ENCODE peak calls at places on chromosome 2, in five cellular contexts. One of them, this sample, is unnamed.
A peak's percentile ranks its signal among the peaks of the same experiment; 100 is the strongest.

GRCh38 chr2:12430036-12430795 is 286.5 kb upstream of the TRIB2 start:
- DNase-seq in PC-3: peak; percentile 74
- DNase-seq in CD4-positive, CD25-positive, alpha-beta regulatory T cell: no peak
- DNase-seq in BJ: no peak
- DNase-seq in MM.1S: no peak
- DNase-seq in this sample: no peak

GRCh38 chr2:174013310-174013751 is 48.2 kb upstream of the SP3 start:
- DNase-seq in PC-3: no peak
- DNase-seq in CD4-positive, CD25-positive, alpha-beta regulatory T cell: no peak
- DNase-seq in BJ: no peak
- DNase-seq in MM.1S: no peak
- DNase-seq in this sample: peak; percentile 87

GRCh38 chr2:84832772-84833461 is 48.0 kb downstream of the TRABD2A start:
- DNase-seq in PC-3: no peak
- DNase-seq in CD4-positive, CD25-positive, alpha-beta regulatory T cell: peak; percentile 61
- DNase-seq in BJ: no peak
- DNase-seq in MM.1S: no peak
- DNase-seq in this sample: no peak

GRCh38 chr2:236574000-236574399 is 4.4 kb downstream of the ACKR3 start:
- DNase-seq in PC-3: no peak
- DNase-seq in CD4-positive, CD25-positive, alpha-beta regulatory T cell: no peak
- DNase-seq in BJ: no peak
- DNase-seq in MM.1S: no peak
- DNase-seq in this sample: peak; percentile 50

GRCh38 chr2:178891265-178891958 is 84.2 kb upstream of the TTN start:
- DNase-seq in PC-3: peak; percentile 90
- DNase-seq in CD4-positive, CD25-positive, alpha-beta regulatory T cell: peak; percentile 82
- DNase-seq in BJ: no peak
- DNase-seq in MM.1S: peak; percentile 84
- DNase-seq in this sample: no peak

GRCh38 chr2:220941683-220942082 is 630.4 kb downstream of the EPHA4 start:
- DNase-seq in PC-3: no peak
- DNase-seq in CD4-positive, CD25-positive, alpha-beta regulatory T cell: no peak
- DNase-seq in BJ: no peak
- DNase-seq in MM.1S: no peak
- DNase-seq in this sample: no peak

GRCh38 chr2:167336213-167336612 is 447.9 kb downstream of the XIRP2 start:
- DNase-seq in PC-3: no peak
- DNase-seq in CD4-positive, CD25-positive, alpha-beta regulatory T cell: no peak
- DNase-seq in BJ: no peak
- DNase-seq in MM.1S: no peak
- DNase-seq in this sample: no peak

GRCh38 chr2:37679072-37679695 is 7.7 kb upstream of the CDC42EP3 start:
- DNase-seq in PC-3: peak; percentile 39
- DNase-seq in CD4-positive, CD25-positive, alpha-beta regulatory T cell: no peak
- DNase-seq in BJ: no peak
- DNase-seq in MM.1S: peak; percentile 75
- DNase-seq in this sample: no peak

GRCh38 chr2:120014231-120014990 is 1.5 kb downstream of the EPB41L5 start:
- DNase-seq in PC-3: no peak
- DNase-seq in CD4-positive, CD25-positive, alpha-beta regulatory T cell: no peak
- DNase-seq in BJ: no peak
- DNase-seq in MM.1S: no peak
- DNase-seq in this sample: no peak

GRCh38 chr2:234630676-234631350 is 133.9 kb upstream of the ARL4C start:
- DNase-seq in PC-3: no peak
- DNase-seq in CD4-positive, CD25-positive, alpha-beta regulatory T cell: no peak
- DNase-seq in BJ: no peak
- DNase-seq in MM.1S: no peak
- DNase-seq in this sample: no peak

GRCh38 chr2:119760876-119761275 is 1.2 kb downstream of the PTPN4 start:
- DNase-seq in PC-3: peak; percentile 42
- DNase-seq in CD4-positive, CD25-positive, alpha-beta regulatory T cell: peak; percentile 23
- DNase-seq in BJ: no peak
- DNase-seq in MM.1S: peak; percentile 51
- DNase-seq in this sample: no peak

GRCh38 chr2:156320491-156320896 is 12.0 kb downstream of the NR4A2 start:
- DNase-seq in PC-3: no peak
- DNase-seq in CD4-positive, CD25-positive, alpha-beta regulatory T cell: no peak
- DNase-seq in BJ: no peak
- DNase-seq in MM.1S: no peak
- DNase-seq in this sample: peak; percentile 67

GRCh38 chr2:54629914-54630609 is 93.4 kb upstream of the EML6 start:
- DNase-seq in PC-3: peak; percentile 29
- DNase-seq in CD4-positive, CD25-positive, alpha-beta regulatory T cell: no peak
- DNase-seq in BJ: no peak
- DNase-seq in MM.1S: no peak
- DNase-seq in this sample: no peak

DNA sequence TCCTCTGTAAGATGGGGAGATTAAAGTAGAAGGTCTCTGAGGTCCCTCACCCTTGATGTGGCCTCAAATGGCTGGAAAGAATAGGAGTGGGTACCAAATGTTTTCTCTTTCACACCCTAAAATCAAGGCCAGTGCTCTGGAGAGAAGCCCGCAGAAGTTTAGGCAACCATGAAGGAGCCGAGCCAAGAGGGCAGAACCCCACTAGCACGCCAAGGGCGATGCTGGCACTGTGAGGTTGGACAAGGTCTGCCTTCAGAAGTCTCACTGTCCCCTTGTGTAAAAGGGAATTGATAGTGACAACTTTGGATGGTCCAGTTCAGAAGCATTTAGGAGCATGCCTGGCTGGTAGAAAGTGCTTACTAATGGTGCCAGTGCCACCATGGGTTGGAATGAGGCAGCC is 16.3 kb upstream of the OTOF start:
- DNase-seq in PC-3: no peak
- DNase-seq in CD4-positive, CD25-positive, alpha-beta regulatory T cell: no peak
- DNase-seq in BJ: no peak
- DNase-seq in MM.1S: no peak
- DNase-seq in this sample: no peak
- H3K27me3 ChIP-seq in PC-3: peaks cover 28% of the 10 kb centered on the region
- H3K27me3 ChIP-seq in CD4-positive, CD25-positive, alpha-beta regulatory T cell: no peaks in the 10 kb centered on the region
- H3K27me3 ChIP-seq in BJ: peaks cover 10% of the 10 kb centered on the region
- H3K27me3 ChIP-seq in MM.1S: peaks cover 35% of the 10 kb centered on the region
- H3K27me3 ChIP-seq in this sample: no peaks in the 10 kb centered on the region

GRCh38 chr2:28796620-28797019 is 14.0 kb upstream of the SPDYA start:
- DNase-seq in PC-3: no peak
- DNase-seq in CD4-positive, CD25-positive, alpha-beta regulatory T cell: no peak
- DNase-seq in BJ: no peak
- DNase-seq in MM.1S: no peak
- DNase-seq in this sample: no peak

GRCh38 chr2:28802975-28803429 is 7.6 kb upstream of the SPDYA start:
- DNase-seq in PC-3: peak; percentile 25
- DNase-seq in CD4-positive, CD25-positive, alpha-beta regulatory T cell: no peak
- DNase-seq in BJ: no peak
- DNase-seq in MM.1S: no peak
- DNase-seq in this sample: no peak

DNA sequence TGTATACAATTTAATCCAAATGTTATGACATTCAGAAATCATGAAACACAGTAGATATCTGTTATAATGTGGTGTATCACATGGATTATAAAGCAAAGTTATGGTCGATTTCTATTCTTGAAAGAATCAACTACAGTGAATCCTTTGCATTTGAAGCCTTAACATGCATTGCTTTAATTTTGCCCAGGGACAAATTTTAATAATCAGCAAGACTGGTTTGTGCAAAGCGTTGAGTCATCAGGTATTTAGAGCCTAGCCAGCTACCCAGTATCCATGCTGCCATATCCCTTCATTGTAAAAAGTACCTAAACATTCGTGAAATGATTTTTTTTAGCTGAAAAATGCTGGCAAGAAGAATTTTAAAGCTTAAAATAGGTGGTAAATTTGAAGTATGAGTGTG is 8.9 kb upstream of the SPDYA start:
- DNase-seq in PC-3: peak; percentile 56
- DNase-seq in CD4-positive, CD25-positive, alpha-beta regulatory T cell: no peak
- DNase-seq in BJ: no peak
- DNase-seq in MM.1S: no peak
- DNase-seq in this sample: no peak
- H3K36me3 ChIP-seq in PC-3: peaks cover 57% of the 10 kb centered on the region
- H3K36me3 ChIP-seq in CD4-positive, CD25-positive, alpha-beta regulatory T cell: peaks cover 53% of the 10 kb centered on the region
- H3K36me3 ChIP-seq in BJ: no peaks in the 10 kb centered on the region
- H3K36me3 ChIP-seq in MM.1S: peaks cover 9% of the 10 kb centered on the region
- H3K36me3 ChIP-seq in this sample: peaks cover 84% of the 10 kb centered on the region

DNA sequence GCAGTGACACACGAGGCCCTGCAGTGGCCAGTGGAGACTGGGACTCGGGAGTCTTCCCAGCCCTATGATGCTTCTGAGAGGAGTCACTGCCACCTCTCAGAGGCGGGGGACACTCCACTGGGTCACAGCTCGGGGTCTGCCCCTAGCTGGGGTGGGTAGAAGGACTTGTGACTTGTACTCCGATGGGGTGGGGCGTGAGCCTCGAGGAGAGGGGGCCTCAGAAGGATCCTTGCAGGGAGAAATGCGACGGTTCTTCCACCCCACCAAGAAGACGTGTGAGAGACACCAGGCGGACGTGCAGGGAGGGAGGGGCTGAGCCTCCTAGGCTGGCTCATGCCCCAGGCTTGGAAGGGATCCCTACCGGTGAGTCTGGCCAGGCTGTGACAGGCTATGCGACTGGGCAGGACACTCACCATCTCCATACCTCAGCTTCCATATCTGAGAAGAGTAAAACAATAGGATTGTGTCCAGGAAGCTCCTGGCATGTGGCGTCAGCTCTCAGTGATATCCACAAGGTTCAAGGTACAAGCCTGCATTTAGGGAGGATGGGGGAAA is 11.1 kb upstream of the OTOS start:
- DNase-seq in PC-3: peak; percentile 12
- DNase-seq in CD4-positive, CD25-positive, alpha-beta regulatory T cell: no peak
- DNase-seq in BJ: no peak
- DNase-seq in MM.1S: no peak
- DNase-seq in this sample: no peak
- H3K27me3 ChIP-seq in PC-3: peaks cover 23% of the 10 kb centered on the region
- H3K27me3 ChIP-seq in CD4-positive, CD25-positive, alpha-beta regulatory T cell: no peaks in the 10 kb centered on the region
- H3K27me3 ChIP-seq in BJ: peaks cover 4% of the 10 kb centered on the region
- H3K27me3 ChIP-seq in MM.1S: peaks cover 53% of the 10 kb centered on the region
- H3K27me3 ChIP-seq in this sample: no peaks in the 10 kb centered on the region

DNA sequence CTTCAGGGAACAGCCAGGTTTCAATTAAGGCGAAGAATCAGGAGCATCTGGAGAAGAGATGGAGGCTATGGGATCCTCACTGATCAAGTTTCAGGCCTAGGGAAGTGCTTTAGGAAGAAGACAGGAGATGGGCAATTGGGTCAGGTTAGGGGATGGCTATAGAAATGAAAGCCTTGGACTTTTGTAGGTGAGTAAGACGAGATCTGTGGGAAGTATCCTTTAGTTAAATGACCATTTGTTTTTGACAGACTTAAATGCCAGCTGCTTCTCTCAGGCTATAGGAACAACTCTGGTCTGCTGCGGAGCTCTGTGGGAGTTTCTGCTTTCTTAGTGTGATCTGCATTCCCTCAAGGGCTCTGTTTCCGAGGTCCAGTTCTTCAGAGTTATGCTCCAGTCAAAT is 60.4 kb downstream of the DIS3L2 start:
- DNase-seq in PC-3: no peak
- DNase-seq in CD4-positive, CD25-positive, alpha-beta regulatory T cell: no peak
- DNase-seq in BJ: no peak
- DNase-seq in MM.1S: no peak
- DNase-seq in this sample: no peak
- H3K36me3 ChIP-seq in PC-3: peaks cover 16% of the 10 kb centered on the region
- H3K36me3 ChIP-seq in CD4-positive, CD25-positive, alpha-beta regulatory T cell: peaks cover 42% of the 10 kb centered on the region
- H3K36me3 ChIP-seq in BJ: peaks cover 3% of the 10 kb centered on the region
- H3K36me3 ChIP-seq in MM.1S: no peaks in the 10 kb centered on the region
- H3K36me3 ChIP-seq in this sample: no peaks in the 10 kb centered on the region

GRCh38 chr2:218889937-218890336 is 9.3 kb downstream of the WNT10A start:
- DNase-seq in PC-3: no peak
- DNase-seq in CD4-positive, CD25-positive, alpha-beta regulatory T cell: no peak
- DNase-seq in BJ: no peak
- DNase-seq in MM.1S: no peak
- DNase-seq in this sample: no peak

GRCh38 chr2:218893349-218894167 is 12.9 kb downstream of the WNT10A start:
- DNase-seq in PC-3: no peak
- DNase-seq in CD4-positive, CD25-positive, alpha-beta regulatory T cell: peak; percentile 12
- DNase-seq in BJ: no peak
- DNase-seq in MM.1S: no peak
- DNase-seq in this sample: no peak

GRCh38 chr2:218892693-218893348 is 12.2 kb downstream of the WNT10A start:
- DNase-seq in PC-3: peak; percentile 84
- DNase-seq in CD4-positive, CD25-positive, alpha-beta regulatory T cell: peak; percentile 93
- DNase-seq in BJ: no peak
- DNase-seq in MM.1S: peak; percentile 93
- DNase-seq in this sample: no peak

GRCh38 chr2:218890369-218890768 is 9.7 kb downstream of the WNT10A start:
- DNase-seq in PC-3: no peak
- DNase-seq in CD4-positive, CD25-positive, alpha-beta regulatory T cell: no peak
- DNase-seq in BJ: no peak
- DNase-seq in MM.1S: no peak
- DNase-seq in this sample: no peak

GRCh38 chr2:218891275-218892135 is 10.9 kb downstream of the WNT10A start:
- DNase-seq in PC-3: no peak
- DNase-seq in CD4-positive, CD25-positive, alpha-beta regulatory T cell: no peak
- DNase-seq in BJ: no peak
- DNase-seq in MM.1S: no peak
- DNase-seq in this sample: no peak
- H3K27me3 ChIP-seq in PC-3: no peaks in the 10 kb centered on the region
- H3K27me3 ChIP-seq in CD4-positive, CD25-positive, alpha-beta regulatory T cell: no peaks in the 10 kb centered on the region
- H3K27me3 ChIP-seq in BJ: peaks cover 32% of the 10 kb centered on the region
- H3K27me3 ChIP-seq in MM.1S: no peaks in the 10 kb centered on the region
- H3K27me3 ChIP-seq in this sample: peaks cover 32% of the 10 kb centered on the region